ENCODE peak calls at places on chromosomes 5 and 9, in eight cellular contexts. S, X, K, R, Q, N, H and B are unnamed samples.

GRCh38 chr5:133820516-133820915 is 147.9 kb downstream of the C5orf15 start:
- DNase-seq in Q (peak), S (no peak), R (no peak), H (no peak), K (peak), X (no peak), N (no peak), B (no peak)

GRCh38 chr9:113934167-113934566 is 58.1 kb downstream of the ZNF618 start:
- DNase-seq in S (no peak), H (no peak), X (no peak), K (no peak), N (no peak), R (no peak), Q (no peak), B (no peak)

GRCh38 chr5:41748631-41749030 is 121.6 kb downstream of the OXCT1 start:
- DNase-seq in R (peak), H (no peak), N (no peak), S (no peak), Q (peak), K (no peak), X (no peak), B (no peak)

GRCh38 chr5:172059661-172060100 is 53.2 kb upstream of the FBXW11 start:
- DNase-seq in R (peak), N (no peak), Q (no peak), S (no peak), H (no peak), X (no peak), K (no peak), B (no peak)

GRCh38 chr9:94611638-94612068 is 18.0 kb upstream of the FBP2 start:
- DNase-seq in S (no peak), H (no peak), R (no peak), Q (no peak), K (no peak), N (no peak), X (no peak), B (no peak)

GRCh38 chr9:121200346-121200745 is 1.3 kb downstream of the RAB14 start:
- DNase-seq in K (no peak), H (no peak), Q (no peak), X (no peak), S (no peak), R (no peak), N (no peak), B (no peak)

GRCh38 chr9:97710356-97711222 is 13.4 kb upstream of the XPA start:
- DNase-seq in K (peak), N (no peak), Q (peak), S (peak), H (peak), R (peak), X (no peak), B (no peak)

GRCh38 chr9:127749090-127749787 is 14.1 kb upstream of the TOR2A start:
- DNase-seq in N (no peak), S (no peak), H (no peak), Q (no peak), X (no peak), K (no peak), R (no peak), B (no peak)

GRCh38 chr5:135360278-135361274 is 38.5 kb downstream of the MACROH2A1 start:
- DNase-seq in S (no peak), X (no peak), R (no peak), Q (no peak), N (no peak), H (no peak), K (no peak), B (no peak)

GRCh38 chr5:179276838-179277395 is 68.3 kb downstream of the ADAMTS2 start:
- DNase-seq in K (no peak), S (no peak), H (no peak), X (no peak), Q (no peak), R (no peak), N (no peak), B (no peak)

GRCh38 chr9:94101169-94101853 is 17.0 kb downstream of the PTPDC1 start:
- DNase-seq in X (no peak), R (no peak), K (no peak), Q (no peak), S (no peak), N (no peak), H (no peak), B (no peak)

GRCh38 chr9:110742741-110743371 is 74.3 kb downstream of the MUSK start:
- DNase-seq in X (no peak), S (no peak), H (no peak), K (peak), Q (peak), R (peak), N (peak), B (no peak)

GRCh38 chr9:81146684-81147337 is 542.5 kb downstream of the TLE1 start:
- DNase-seq in N (no peak), K (no peak), X (no peak), H (no peak), Q (peak), R (no peak), S (no peak), B (no peak)

GRCh38 chr5:149273950-149274349 is 2.3 kb downstream of the AFAP1L1 start:
- DNase-seq in N (no peak), X (no peak), Q (no peak), R (peak), K (no peak), S (no peak), H (no peak), B (no peak)

GRCh38 chr5:72325566-72326297 is 5.6 kb downstream of the PTCD2 start:
- DNase-seq in X (no peak), H (no peak), R (no peak), S (no peak), K (peak), Q (peak), N (peak), B (no peak)

GRCh38 chr9:87501806-87502205 is 4.1 kb downstream of the DAPK1 start:
- DNase-seq in N (no peak), X (no peak), K (no peak), S (no peak), Q (no peak), R (no peak), H (no peak), B (no peak)

GRCh38 chr5:125424851-125425250 is 678.4 kb upstream of the ZNF608 start:
- DNase-seq in S (no peak), N (no peak), R (no peak), Q (no peak), X (no peak), K (no peak), H (no peak), B (no peak)

GRCh38 chr9:38106488-38106887 is 37.5 kb upstream of the SHB start:
- DNase-seq in X (no peak), R (no peak), N (no peak), H (no peak), K (no peak), Q (no peak), S (no peak), B (no peak)

GRCh38 chr9:103804077-103804735 is 289.9 kb upstream of the SMC2 start:
- DNase-seq in X (no peak), H (no peak), K (no peak), N (no peak), R (no peak), Q (peak), S (no peak), B (no peak)

GRCh38 chr5:176784218-176785165 is 25.9 kb upstream of the UNC5A start:
- DNase-seq in H (no peak), Q (peak), N (peak), R (no peak), K (peak), S (no peak), X (no peak), B (no peak)

DNA sequence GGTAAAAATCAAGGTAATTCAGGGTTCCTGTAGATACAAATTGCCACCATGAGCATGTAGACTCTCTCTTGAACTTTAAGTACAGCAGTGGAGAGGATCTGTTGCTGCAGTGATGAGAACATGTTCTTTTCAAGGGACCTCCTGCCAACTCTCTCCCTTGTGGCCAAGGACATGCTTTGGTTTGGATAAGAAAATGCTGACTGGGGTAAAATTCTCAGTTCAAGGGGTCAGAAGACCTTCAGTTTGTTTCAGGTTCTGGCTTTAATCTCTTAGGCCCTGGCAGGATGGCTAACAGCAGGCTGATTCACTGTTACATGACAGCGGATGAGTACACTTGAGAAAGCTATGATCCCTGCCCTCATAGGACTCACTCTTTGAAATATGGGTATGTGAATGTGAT is 299.2 kb upstream of the NMUR2 start:
- DNase-seq in S (no peak), X (no peak), N (no peak), H (no peak), R (no peak), K (no peak), Q (no peak), B (no peak)
- TF ChIP-seq CTCF in S (no peak), X (no peak), N (no peak), H (no peak), R (no peak), K (no peak), Q (no peak), B (no peak)

GRCh38 chr5:74251106-74252032 is 389.2 kb downstream of the ENC1 start:
- DNase-seq in S (peak), Q (peak), R (no peak), N (peak), K (peak), X (no peak), H (no peak), B (no peak)

GRCh38 chr5:74250304-74251102 is 390.0 kb downstream of the ENC1 start:
- DNase-seq in N (no peak), H (no peak), K (no peak), X (no peak), R (no peak), Q (no peak), S (no peak), B (no peak)

GRCh38 chr5:74252033-74252430 is 388.5 kb downstream of the ENC1 start:
- DNase-seq in S (no peak), Q (no peak), N (no peak), R (no peak), K (no peak), H (no peak), X (no peak), B (no peak)

GRCh38 chr5:74243634-74244033 is 396.9 kb downstream of the ENC1 start:
- DNase-seq in Q (no peak), K (peak), X (no peak), S (no peak), H (no peak), N (no peak), R (no peak), B (no peak)

GRCh38 chr5:74248576-74248975 is 392.0 kb downstream of the ENC1 start:
- DNase-seq in Q (no peak), R (no peak), H (no peak), X (no peak), S (no peak), K (no peak), N (no peak), B (no peak)
- TF ChIP-seq CTCF in Q (no peak), R (no peak), H (no peak), X (no peak), S (no peak), K (no peak), N (no peak), B (no peak)

DNA sequence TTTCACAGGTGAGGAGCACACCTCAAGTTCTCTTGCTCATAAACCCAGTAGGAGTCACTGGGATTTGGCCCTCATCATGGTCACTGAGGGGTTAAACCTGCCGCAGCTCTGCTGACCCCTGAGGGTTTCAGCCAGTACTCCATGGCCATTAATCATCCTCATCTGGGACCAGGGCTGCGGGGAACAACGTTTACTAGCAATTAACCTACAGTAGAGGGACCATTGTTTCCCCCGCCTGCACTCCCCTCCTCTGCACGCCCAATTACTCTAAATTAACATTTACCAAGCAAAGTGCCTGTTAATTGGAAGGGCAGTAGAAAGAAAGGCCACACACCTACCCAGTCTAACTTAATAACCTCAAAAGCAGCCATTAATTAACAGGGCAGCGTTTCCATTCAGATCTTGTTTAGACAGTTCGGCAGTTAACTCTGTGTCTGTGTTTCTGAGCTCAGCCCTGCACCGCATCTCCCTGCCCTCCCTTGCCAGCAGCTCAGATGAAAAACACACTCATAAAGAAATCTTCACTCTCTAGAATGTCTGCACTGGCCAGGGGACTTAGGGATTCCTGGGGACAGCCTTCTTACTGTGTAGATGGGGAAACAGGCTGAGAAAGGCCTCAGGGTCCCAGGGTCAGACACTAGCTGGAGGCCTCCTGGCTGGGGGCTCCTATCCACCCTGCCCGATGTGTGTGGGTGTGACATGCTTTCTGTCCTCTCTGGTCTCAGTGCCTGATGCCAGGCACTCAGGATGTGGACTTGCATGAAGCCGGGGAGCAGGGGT is 51.6 kb downstream of the ALG2 start:
- DNase-seq in X (no peak), Q (no peak), R (peak), S (peak), H (no peak), K (no peak), N (no peak), B (no peak)
- TF ChIP-seq CTCF in X (peak), Q (no peak), R (peak), S (peak), H (no peak), K (no peak), N (no peak), B (no peak)

GRCh38 chr5:61357745-61358144 is 25.7 kb downstream of the ZSWIM6 start:
- DNase-seq in X (no peak), S (no peak), K (no peak), R (peak), H (no peak), N (no peak), Q (no peak), B (no peak)
- TF ChIP-seq CTCF in X (peak), S (no peak), K (peak), R (peak), H (no peak), N (no peak), Q (peak), B (no peak)

GRCh38 chr5:147573171-147573570 is 63.3 kb upstream of the DPYSL3 start:
- DNase-seq in X (no peak), Q (no peak), K (no peak), R (no peak), N (no peak), H (no peak), S (no peak), B (no peak)

GRCh38 chr5:147565524-147565923 is 55.7 kb upstream of the DPYSL3 start:
- DNase-seq in S (no peak), Q (peak), X (no peak), K (peak), N (no peak), H (no peak), R (no peak), B (no peak)

GRCh38 chr5:147568710-147569109 is 58.8 kb upstream of the DPYSL3 start:
- DNase-seq in K (no peak), S (no peak), R (peak), X (no peak), N (no peak), Q (no peak), H (no peak), B (no peak)

DNA sequence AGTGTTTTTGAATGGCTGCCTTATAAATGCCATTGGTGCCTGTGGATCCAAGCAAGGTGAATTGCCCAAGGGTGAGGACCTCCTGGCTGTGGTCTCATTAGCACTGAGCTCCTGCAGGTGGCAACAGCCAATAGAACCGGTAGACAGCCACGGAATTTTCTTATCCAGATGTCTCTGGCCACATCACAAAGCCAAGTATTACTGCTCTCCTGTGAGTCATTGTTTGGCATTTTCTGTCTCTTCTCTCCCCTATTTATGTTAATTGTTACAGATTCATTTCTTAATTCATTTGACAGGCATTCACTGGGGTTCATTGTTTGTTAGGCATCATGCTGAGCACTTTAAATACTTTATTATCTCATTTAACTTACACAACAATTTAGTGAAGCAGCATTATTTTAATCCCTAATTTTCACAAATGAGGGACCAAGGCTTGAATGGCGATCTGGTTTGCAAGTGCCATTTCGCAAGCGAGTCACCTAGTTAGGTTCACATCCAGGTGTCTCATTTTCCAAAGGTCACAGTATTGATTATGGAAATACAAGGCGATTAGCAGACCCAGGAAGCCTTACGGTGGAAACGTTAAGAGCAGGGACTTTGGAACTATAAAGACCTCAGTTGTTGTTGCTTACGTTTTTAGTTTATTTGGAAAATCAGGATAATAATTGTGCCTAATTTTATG is 58.2 kb upstream of the DPYSL3 start:
- DNase-seq in R (peak), X (no peak), N (no peak), H (no peak), K (peak), Q (peak), S (no peak), B (no peak)
- TF ChIP-seq CTCF in R (peak), X (no peak), N (no peak), H (no peak), K (peak), Q (no peak), S (no peak), B (no peak)

GRCh38 chr5:78473747-78474146 is 113.3 kb downstream of the SCAMP1 start:
- DNase-seq in H (no peak), S (no peak), R (no peak), X (no peak), Q (no peak), N (no peak), K (no peak), B (no peak)

GRCh38 chr5:78476795-78477194 is 116.4 kb downstream of the SCAMP1 start:
- DNase-seq in S (no peak), H (no peak), X (no peak), K (no peak), Q (no peak), N (no peak), R (no peak), B (no peak)

GRCh38 chr5:78475370-78475769 is 115.0 kb downstream of the SCAMP1 start:
- DNase-seq in R (no peak), X (no peak), H (no peak), S (no peak), N (no peak), Q (no peak), K (no peak), B (no peak)

GRCh38 chr5:78467744-78468357 is 107.4 kb downstream of the SCAMP1 start:
- DNase-seq in H (no peak), X (no peak), R (peak), N (peak), S (no peak), Q (peak), K (peak), B (no peak)

DNA sequence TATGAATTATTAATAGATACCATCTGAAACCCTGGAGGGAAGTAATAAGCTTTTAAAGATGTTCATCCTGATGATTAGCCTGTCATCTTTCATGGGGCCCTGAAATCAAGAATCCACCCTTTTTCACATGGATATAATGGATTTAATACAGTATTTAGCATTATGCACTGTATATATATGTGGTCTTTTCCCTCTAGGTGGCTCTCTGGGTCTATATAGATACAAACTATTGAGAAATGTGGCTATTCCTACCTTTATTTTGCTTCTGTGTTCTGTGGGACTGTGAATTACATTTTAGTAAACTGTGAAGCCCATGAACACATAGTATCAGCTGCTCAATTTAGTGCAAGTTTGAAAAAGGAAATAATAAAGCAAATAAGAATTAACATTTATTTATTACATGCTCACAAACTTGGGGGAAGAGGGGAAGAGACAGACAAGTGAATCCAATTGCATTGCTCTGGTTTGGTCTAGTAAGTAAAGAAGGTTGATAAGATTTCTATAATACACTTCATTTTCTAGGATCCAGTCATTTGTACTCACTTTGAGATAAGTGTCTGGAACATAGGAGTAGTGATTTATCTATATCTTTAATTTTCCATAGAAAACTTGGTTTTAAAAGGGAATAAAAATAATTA is 112.2 kb downstream of the SCAMP1 start:
- DNase-seq in K (peak), X (no peak), N (no peak), S (no peak), H (no peak), Q (peak), R (no peak), B (no peak)
- TF ChIP-seq CTCF in K (peak), X (no peak), N (peak), S (no peak), H (no peak), Q (peak), R (no peak), B (no peak)

DNA sequence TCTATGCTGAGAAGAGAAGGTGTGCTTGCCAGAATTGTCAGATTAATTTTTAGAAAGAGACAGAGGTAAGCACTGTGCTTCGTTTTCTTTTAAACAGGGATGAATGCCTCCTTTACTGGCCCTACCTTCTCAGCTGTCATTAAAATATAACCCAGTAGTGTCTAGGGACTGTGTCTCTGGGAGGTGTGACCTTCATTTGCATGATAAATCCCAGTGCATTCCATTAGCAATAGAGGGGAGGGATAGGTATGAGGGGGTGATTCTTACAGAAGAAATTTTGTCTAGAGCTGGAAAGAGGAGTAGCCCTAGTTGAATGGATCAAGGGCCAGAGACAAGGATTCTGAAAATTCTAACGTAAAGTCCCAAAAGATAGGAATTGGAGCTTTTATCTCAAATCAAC is 351.5 kb downstream of the BNC2 start:
- DNase-seq in Q (no peak), K (no peak), R (peak), H (no peak), S (no peak), X (no peak), N (no peak), B (no peak)
- TF ChIP-seq CTCF in Q (no peak), K (no peak), R (no peak), H (no peak), S (no peak), X (no peak), N (no peak), B (no peak)

GRCh38 chr5:96327728-96328127 is 105.3 kb downstream of the PCSK1 start:
- DNase-seq in Q (no peak), R (no peak), H (no peak), X (no peak), K (no peak), S (no peak), N (no peak), B (no peak)
- TF ChIP-seq CTCF in Q (no peak), R (no peak), H (no peak), X (no peak), K (no peak), S (no peak), N (peak), B (no peak)